ENCODE peak calls at places on chromosome 13, in six cellular contexts. One of them, this sample, is unnamed.

GRCh38 chr13:38570706-38571105 is 116.2 kb upstream of the FREM2 start:
- DNase-seq in substantia nigra: no peak
- DNase-seq in activated T-helper 1 cell treated with anti-CD3 and anti-CD28 coated beads, Interleukin-12 subunit alpha, Interleukin-12 subunit beta, Interleukin-2, Interleukin-4 antibody, amounts not matched to agents 30 ng/mL and 10 ng/mL and 1 ng/mL, durations not matched to agents 14 hours and 24 hours and 36 hours: no peak
- DNase-seq in NCI-H1092 treated with DMSO at 0.1 percent for 48 hours: no peak
- DNase-seq in effector CD4-positive, alpha-beta T cell: no peak
- DNase-seq in stimulated activated CD4-positive, alpha-beta T cell treated with anti-CD3 and anti-CD28 coated beads, Interleukin-15, amount 100 ng/mL, for 1 hour: no peak
- DNase-seq in this sample: no peak

GRCh38 chr13:27619711-27620376 is 485 bp downstream of the LNX2 start:
- DNase-seq in effector CD4-positive, alpha-beta T cell: peak
- DNase-seq in stimulated activated CD4-positive, alpha-beta T cell treated with anti-CD3 and anti-CD28 coated beads, Interleukin-15, amount 100 ng/mL, for 1 hour: peak
- DNase-seq in NCI-H1092 treated with DMSO at 0.1 percent for 48 hours: peak
- DNase-seq in activated T-helper 1 cell treated with anti-CD3 and anti-CD28 coated beads, Interleukin-12 subunit alpha, Interleukin-12 subunit beta, Interleukin-2, Interleukin-4 antibody, amounts not matched to agents 30 ng/mL and 10 ng/mL and 1 ng/mL, durations not matched to agents 14 hours and 24 hours and 36 hours: peak
- DNase-seq in substantia nigra: no peak
- DNase-seq in this sample: no peak

GRCh38 chr13:24004971-24005370 is 107.7 kb upstream of the C1QTNF9B start:
- DNase-seq in NCI-H1092 treated with DMSO at 0.1 percent for 48 hours: no peak
- DNase-seq in activated T-helper 1 cell treated with anti-CD3 and anti-CD28 coated beads, Interleukin-12 subunit alpha, Interleukin-12 subunit beta, Interleukin-2, Interleukin-4 antibody, amounts not matched to agents 30 ng/mL and 10 ng/mL and 1 ng/mL, durations not matched to agents 14 hours and 24 hours and 36 hours: no peak
- DNase-seq in stimulated activated CD4-positive, alpha-beta T cell treated with anti-CD3 and anti-CD28 coated beads, Interleukin-15, amount 100 ng/mL, for 1 hour: no peak
- DNase-seq in substantia nigra: no peak
- DNase-seq in effector CD4-positive, alpha-beta T cell: no peak
- DNase-seq in this sample: no peak

GRCh38 chr13:112750570-112750969 is 60.7 kb downstream of the ATP11A start:
- DNase-seq in activated T-helper 1 cell treated with anti-CD3 and anti-CD28 coated beads, Interleukin-12 subunit alpha, Interleukin-12 subunit beta, Interleukin-2, Interleukin-4 antibody, amounts not matched to agents 30 ng/mL and 10 ng/mL and 1 ng/mL, durations not matched to agents 14 hours and 24 hours and 36 hours: no peak
- DNase-seq in effector CD4-positive, alpha-beta T cell: no peak
- DNase-seq in stimulated activated CD4-positive, alpha-beta T cell treated with anti-CD3 and anti-CD28 coated beads, Interleukin-15, amount 100 ng/mL, for 1 hour: no peak
- DNase-seq in substantia nigra: no peak
- DNase-seq in NCI-H1092 treated with DMSO at 0.1 percent for 48 hours: no peak
- DNase-seq in this sample: no peak

GRCh38 chr13:75770164-75771145 is 134.3 kb downstream of the LMO7 start:
- DNase-seq in NCI-H1092 treated with DMSO at 0.1 percent for 48 hours: no peak
- DNase-seq in activated T-helper 1 cell treated with anti-CD3 and anti-CD28 coated beads, Interleukin-12 subunit alpha, Interleukin-12 subunit beta, Interleukin-2, Interleukin-4 antibody, amounts not matched to agents 30 ng/mL and 10 ng/mL and 1 ng/mL, durations not matched to agents 14 hours and 24 hours and 36 hours: no peak
- DNase-seq in stimulated activated CD4-positive, alpha-beta T cell treated with anti-CD3 and anti-CD28 coated beads, Interleukin-15, amount 100 ng/mL, for 1 hour: no peak
- DNase-seq in effector CD4-positive, alpha-beta T cell: no peak
- DNase-seq in substantia nigra: no peak
- DNase-seq in this sample: no peak

GRCh38 chr13:35005051-35005450 is 63.0 kb downstream of the NBEA start:
- DNase-seq in effector CD4-positive, alpha-beta T cell: no peak
- DNase-seq in activated T-helper 1 cell treated with anti-CD3 and anti-CD28 coated beads, Interleukin-12 subunit alpha, Interleukin-12 subunit beta, Interleukin-2, Interleukin-4 antibody, amounts not matched to agents 30 ng/mL and 10 ng/mL and 1 ng/mL, durations not matched to agents 14 hours and 24 hours and 36 hours: no peak
- DNase-seq in NCI-H1092 treated with DMSO at 0.1 percent for 48 hours: no peak
- DNase-seq in substantia nigra: no peak
- DNase-seq in stimulated activated CD4-positive, alpha-beta T cell treated with anti-CD3 and anti-CD28 coated beads, Interleukin-15, amount 100 ng/mL, for 1 hour: no peak
- DNase-seq in this sample: no peak

GRCh38 chr13:52036037-52036436 is 11.5 kb downstream of the UTP14C start:
- DNase-seq in substantia nigra: no peak
- DNase-seq in activated T-helper 1 cell treated with anti-CD3 and anti-CD28 coated beads, Interleukin-12 subunit alpha, Interleukin-12 subunit beta, Interleukin-2, Interleukin-4 antibody, amounts not matched to agents 30 ng/mL and 10 ng/mL and 1 ng/mL, durations not matched to agents 14 hours and 24 hours and 36 hours: no peak
- DNase-seq in effector CD4-positive, alpha-beta T cell: no peak
- DNase-seq in stimulated activated CD4-positive, alpha-beta T cell treated with anti-CD3 and anti-CD28 coated beads, Interleukin-15, amount 100 ng/mL, for 1 hour: no peak
- DNase-seq in NCI-H1092 treated with DMSO at 0.1 percent for 48 hours: no peak
- DNase-seq in this sample: no peak

GRCh38 chr13:31046711-31047279 is 114.3 kb downstream of the TEX26 start:
- DNase-seq in activated T-helper 1 cell treated with anti-CD3 and anti-CD28 coated beads, Interleukin-12 subunit alpha, Interleukin-12 subunit beta, Interleukin-2, Interleukin-4 antibody, amounts not matched to agents 30 ng/mL and 10 ng/mL and 1 ng/mL, durations not matched to agents 14 hours and 24 hours and 36 hours: no peak
- DNase-seq in substantia nigra: peak
- DNase-seq in effector CD4-positive, alpha-beta T cell: no peak
- DNase-seq in stimulated activated CD4-positive, alpha-beta T cell treated with anti-CD3 and anti-CD28 coated beads, Interleukin-15, amount 100 ng/mL, for 1 hour: no peak
- DNase-seq in NCI-H1092 treated with DMSO at 0.1 percent for 48 hours: peak
- DNase-seq in this sample: no peak

GRCh38 chr13:113329656-113330312 is 32.7 kb downstream of the LAMP1 start:
- DNase-seq in stimulated activated CD4-positive, alpha-beta T cell treated with anti-CD3 and anti-CD28 coated beads, Interleukin-15, amount 100 ng/mL, for 1 hour: no peak
- DNase-seq in NCI-H1092 treated with DMSO at 0.1 percent for 48 hours: no peak
- DNase-seq in effector CD4-positive, alpha-beta T cell: no peak
- DNase-seq in activated T-helper 1 cell treated with anti-CD3 and anti-CD28 coated beads, Interleukin-12 subunit alpha, Interleukin-12 subunit beta, Interleukin-2, Interleukin-4 antibody, amounts not matched to agents 30 ng/mL and 10 ng/mL and 1 ng/mL, durations not matched to agents 14 hours and 24 hours and 36 hours: no peak
- DNase-seq in substantia nigra: no peak
- DNase-seq in this sample: no peak

GRCh38 chr13:101988140-101988539 is 413.7 kb downstream of the FGF14 start:
- DNase-seq in substantia nigra: no peak
- DNase-seq in NCI-H1092 treated with DMSO at 0.1 percent for 48 hours: no peak
- DNase-seq in stimulated activated CD4-positive, alpha-beta T cell treated with anti-CD3 and anti-CD28 coated beads, Interleukin-15, amount 100 ng/mL, for 1 hour: no peak
- DNase-seq in effector CD4-positive, alpha-beta T cell: no peak
- DNase-seq in activated T-helper 1 cell treated with anti-CD3 and anti-CD28 coated beads, Interleukin-12 subunit alpha, Interleukin-12 subunit beta, Interleukin-2, Interleukin-4 antibody, amounts not matched to agents 30 ng/mL and 10 ng/mL and 1 ng/mL, durations not matched to agents 14 hours and 24 hours and 36 hours: no peak
- DNase-seq in this sample: no peak

GRCh38 chr13:81458211-81458610 is 1117.3 kb upstream of the SPRY2 start:
- DNase-seq in effector CD4-positive, alpha-beta T cell: no peak
- DNase-seq in activated T-helper 1 cell treated with anti-CD3 and anti-CD28 coated beads, Interleukin-12 subunit alpha, Interleukin-12 subunit beta, Interleukin-2, Interleukin-4 antibody, amounts not matched to agents 30 ng/mL and 10 ng/mL and 1 ng/mL, durations not matched to agents 14 hours and 24 hours and 36 hours: no peak
- DNase-seq in stimulated activated CD4-positive, alpha-beta T cell treated with anti-CD3 and anti-CD28 coated beads, Interleukin-15, amount 100 ng/mL, for 1 hour: no peak
- DNase-seq in substantia nigra: no peak
- DNase-seq in NCI-H1092 treated with DMSO at 0.1 percent for 48 hours: no peak
- DNase-seq in this sample: no peak

GRCh38 chr13:91348906-91349435 is 1.5 kb downstream of the MIR17HG start:
- DNase-seq in NCI-H1092 treated with DMSO at 0.1 percent for 48 hours: peak
- DNase-seq in substantia nigra: peak
- DNase-seq in stimulated activated CD4-positive, alpha-beta T cell treated with anti-CD3 and anti-CD28 coated beads, Interleukin-15, amount 100 ng/mL, for 1 hour: peak
- DNase-seq in activated T-helper 1 cell treated with anti-CD3 and anti-CD28 coated beads, Interleukin-12 subunit alpha, Interleukin-12 subunit beta, Interleukin-2, Interleukin-4 antibody, amounts not matched to agents 30 ng/mL and 10 ng/mL and 1 ng/mL, durations not matched to agents 14 hours and 24 hours and 36 hours: peak
- DNase-seq in effector CD4-positive, alpha-beta T cell: peak
- DNase-seq in this sample: peak

GRCh38 chr13:45361596-45362206 is 20.7 kb upstream of the TPT1 start:
- DNase-seq in NCI-H1092 treated with DMSO at 0.1 percent for 48 hours: no peak
- DNase-seq in substantia nigra: no peak
- DNase-seq in activated T-helper 1 cell treated with anti-CD3 and anti-CD28 coated beads, Interleukin-12 subunit alpha, Interleukin-12 subunit beta, Interleukin-2, Interleukin-4 antibody, amounts not matched to agents 30 ng/mL and 10 ng/mL and 1 ng/mL, durations not matched to agents 14 hours and 24 hours and 36 hours: no peak
- DNase-seq in stimulated activated CD4-positive, alpha-beta T cell treated with anti-CD3 and anti-CD28 coated beads, Interleukin-15, amount 100 ng/mL, for 1 hour: no peak
- DNase-seq in effector CD4-positive, alpha-beta T cell: no peak
- DNase-seq in this sample: no peak

GRCh38 chr13:98922306-98922705 is 55.6 kb downstream of the DOCK9 start:
- DNase-seq in effector CD4-positive, alpha-beta T cell: no peak
- DNase-seq in stimulated activated CD4-positive, alpha-beta T cell treated with anti-CD3 and anti-CD28 coated beads, Interleukin-15, amount 100 ng/mL, for 1 hour: no peak
- DNase-seq in activated T-helper 1 cell treated with anti-CD3 and anti-CD28 coated beads, Interleukin-12 subunit alpha, Interleukin-12 subunit beta, Interleukin-2, Interleukin-4 antibody, amounts not matched to agents 30 ng/mL and 10 ng/mL and 1 ng/mL, durations not matched to agents 14 hours and 24 hours and 36 hours: no peak
- DNase-seq in substantia nigra: no peak
- DNase-seq in NCI-H1092 treated with DMSO at 0.1 percent for 48 hours: no peak
- DNase-seq in this sample: no peak

GRCh38 chr13:108227651-108228272 is 9.6 kb downstream of the ABHD13 start:
- DNase-seq in activated T-helper 1 cell treated with anti-CD3 and anti-CD28 coated beads, Interleukin-12 subunit alpha, Interleukin-12 subunit beta, Interleukin-2, Interleukin-4 antibody, amounts not matched to agents 30 ng/mL and 10 ng/mL and 1 ng/mL, durations not matched to agents 14 hours and 24 hours and 36 hours: no peak
- DNase-seq in stimulated activated CD4-positive, alpha-beta T cell treated with anti-CD3 and anti-CD28 coated beads, Interleukin-15, amount 100 ng/mL, for 1 hour: no peak
- DNase-seq in NCI-H1092 treated with DMSO at 0.1 percent for 48 hours: no peak
- DNase-seq in effector CD4-positive, alpha-beta T cell: peak
- DNase-seq in substantia nigra: no peak
- DNase-seq in this sample: no peak

GRCh38 chr13:83941669-83942335 is 59.5 kb upstream of the SLITRK1 start:
- DNase-seq in NCI-H1092 treated with DMSO at 0.1 percent for 48 hours: no peak
- DNase-seq in substantia nigra: no peak
- DNase-seq in activated T-helper 1 cell treated with anti-CD3 and anti-CD28 coated beads, Interleukin-12 subunit alpha, Interleukin-12 subunit beta, Interleukin-2, Interleukin-4 antibody, amounts not matched to agents 30 ng/mL and 10 ng/mL and 1 ng/mL, durations not matched to agents 14 hours and 24 hours and 36 hours: no peak
- DNase-seq in stimulated activated CD4-positive, alpha-beta T cell treated with anti-CD3 and anti-CD28 coated beads, Interleukin-15, amount 100 ng/mL, for 1 hour: no peak
- DNase-seq in effector CD4-positive, alpha-beta T cell: no peak
- DNase-seq in this sample: no peak

GRCh38 chr13:25752957-25753540 is 298.8 kb downstream of the SHISA2 start:
- DNase-seq in NCI-H1092 treated with DMSO at 0.1 percent for 48 hours: peak
- DNase-seq in effector CD4-positive, alpha-beta T cell: no peak
- DNase-seq in activated T-helper 1 cell treated with anti-CD3 and anti-CD28 coated beads, Interleukin-12 subunit alpha, Interleukin-12 subunit beta, Interleukin-2, Interleukin-4 antibody, amounts not matched to agents 30 ng/mL and 10 ng/mL and 1 ng/mL, durations not matched to agents 14 hours and 24 hours and 36 hours: peak
- DNase-seq in substantia nigra: no peak
- DNase-seq in stimulated activated CD4-positive, alpha-beta T cell treated with anti-CD3 and anti-CD28 coated beads, Interleukin-15, amount 100 ng/mL, for 1 hour: no peak
- DNase-seq in this sample: no peak

GRCh38 chr13:24168980-24169379 is 8.5 kb downstream of the SPATA13 start:
- DNase-seq in NCI-H1092 treated with DMSO at 0.1 percent for 48 hours: no peak
- DNase-seq in stimulated activated CD4-positive, alpha-beta T cell treated with anti-CD3 and anti-CD28 coated beads, Interleukin-15, amount 100 ng/mL, for 1 hour: no peak
- DNase-seq in activated T-helper 1 cell treated with anti-CD3 and anti-CD28 coated beads, Interleukin-12 subunit alpha, Interleukin-12 subunit beta, Interleukin-2, Interleukin-4 antibody, amounts not matched to agents 30 ng/mL and 10 ng/mL and 1 ng/mL, durations not matched to agents 14 hours and 24 hours and 36 hours: no peak
- DNase-seq in effector CD4-positive, alpha-beta T cell: no peak
- DNase-seq in substantia nigra: no peak
- DNase-seq in this sample: no peak

GRCh38 chr13:48542581-48543341 is 9.9 kb upstream of the RCBTB2 start:
- DNase-seq in effector CD4-positive, alpha-beta T cell: no peak
- DNase-seq in activated T-helper 1 cell treated with anti-CD3 and anti-CD28 coated beads, Interleukin-12 subunit alpha, Interleukin-12 subunit beta, Interleukin-2, Interleukin-4 antibody, amounts not matched to agents 30 ng/mL and 10 ng/mL and 1 ng/mL, durations not matched to agents 14 hours and 24 hours and 36 hours: no peak
- DNase-seq in NCI-H1092 treated with DMSO at 0.1 percent for 48 hours: peak
- DNase-seq in substantia nigra: peak
- DNase-seq in stimulated activated CD4-positive, alpha-beta T cell treated with anti-CD3 and anti-CD28 coated beads, Interleukin-15, amount 100 ng/mL, for 1 hour: no peak
- DNase-seq in this sample: no peak

GRCh38 chr13:75792526-75793187 is 156.5 kb downstream of the LMO7 start:
- DNase-seq in activated T-helper 1 cell treated with anti-CD3 and anti-CD28 coated beads, Interleukin-12 subunit alpha, Interleukin-12 subunit beta, Interleukin-2, Interleukin-4 antibody, amounts not matched to agents 30 ng/mL and 10 ng/mL and 1 ng/mL, durations not matched to agents 14 hours and 24 hours and 36 hours: no peak
- DNase-seq in NCI-H1092 treated with DMSO at 0.1 percent for 48 hours: no peak
- DNase-seq in stimulated activated CD4-positive, alpha-beta T cell treated with anti-CD3 and anti-CD28 coated beads, Interleukin-15, amount 100 ng/mL, for 1 hour: no peak
- DNase-seq in effector CD4-positive, alpha-beta T cell: no peak
- DNase-seq in substantia nigra: no peak
- DNase-seq in this sample: no peak

GRCh38 chr13:101155920-101156319 is 260.4 kb downstream of the NALCN start:
- DNase-seq in activated T-helper 1 cell treated with anti-CD3 and anti-CD28 coated beads, Interleukin-12 subunit alpha, Interleukin-12 subunit beta, Interleukin-2, Interleukin-4 antibody, amounts not matched to agents 30 ng/mL and 10 ng/mL and 1 ng/mL, durations not matched to agents 14 hours and 24 hours and 36 hours: no peak
- DNase-seq in stimulated activated CD4-positive, alpha-beta T cell treated with anti-CD3 and anti-CD28 coated beads, Interleukin-15, amount 100 ng/mL, for 1 hour: no peak
- DNase-seq in effector CD4-positive, alpha-beta T cell: no peak
- DNase-seq in NCI-H1092 treated with DMSO at 0.1 percent for 48 hours: no peak
- DNase-seq in substantia nigra: no peak
- DNase-seq in this sample: no peak

GRCh38 chr13:71912524-71912923 is 45.5 kb upstream of the DACH1 start:
- DNase-seq in effector CD4-positive, alpha-beta T cell: no peak
- DNase-seq in stimulated activated CD4-positive, alpha-beta T cell treated with anti-CD3 and anti-CD28 coated beads, Interleukin-15, amount 100 ng/mL, for 1 hour: no peak
- DNase-seq in substantia nigra: no peak
- DNase-seq in NCI-H1092 treated with DMSO at 0.1 percent for 48 hours: no peak
- DNase-seq in activated T-helper 1 cell treated with anti-CD3 and anti-CD28 coated beads, Interleukin-12 subunit alpha, Interleukin-12 subunit beta, Interleukin-2, Interleukin-4 antibody, amounts not matched to agents 30 ng/mL and 10 ng/mL and 1 ng/mL, durations not matched to agents 14 hours and 24 hours and 36 hours: no peak
- DNase-seq in this sample: no peak

GRCh38 chr13:109712187-109712601 is 74.2 kb downstream of the IRS2 start:
- DNase-seq in NCI-H1092 treated with DMSO at 0.1 percent for 48 hours: no peak
- DNase-seq in effector CD4-positive, alpha-beta T cell: no peak
- DNase-seq in stimulated activated CD4-positive, alpha-beta T cell treated with anti-CD3 and anti-CD28 coated beads, Interleukin-15, amount 100 ng/mL, for 1 hour: no peak
- DNase-seq in activated T-helper 1 cell treated with anti-CD3 and anti-CD28 coated beads, Interleukin-12 subunit alpha, Interleukin-12 subunit beta, Interleukin-2, Interleukin-4 antibody, amounts not matched to agents 30 ng/mL and 10 ng/mL and 1 ng/mL, durations not matched to agents 14 hours and 24 hours and 36 hours: no peak
- DNase-seq in substantia nigra: no peak
- DNase-seq in this sample: no peak

GRCh38 chr13:29905845-29906244 is 55.4 kb upstream of the UBL3 start:
- DNase-seq in effector CD4-positive, alpha-beta T cell: no peak
- DNase-seq in NCI-H1092 treated with DMSO at 0.1 percent for 48 hours: no peak
- DNase-seq in stimulated activated CD4-positive, alpha-beta T cell treated with anti-CD3 and anti-CD28 coated beads, Interleukin-15, amount 100 ng/mL, for 1 hour: no peak
- DNase-seq in substantia nigra: no peak
- DNase-seq in activated T-helper 1 cell treated with anti-CD3 and anti-CD28 coated beads, Interleukin-12 subunit alpha, Interleukin-12 subunit beta, Interleukin-2, Interleukin-4 antibody, amounts not matched to agents 30 ng/mL and 10 ng/mL and 1 ng/mL, durations not matched to agents 14 hours and 24 hours and 36 hours: no peak
- DNase-seq in this sample: no peak

GRCh38 chr13:43346427-43346826 is 323.0 kb downstream of the DNAJC15 start:
- DNase-seq in effector CD4-positive, alpha-beta T cell: no peak
- DNase-seq in substantia nigra: no peak
- DNase-seq in stimulated activated CD4-positive, alpha-beta T cell treated with anti-CD3 and anti-CD28 coated beads, Interleukin-15, amount 100 ng/mL, for 1 hour: no peak
- DNase-seq in activated T-helper 1 cell treated with anti-CD3 and anti-CD28 coated beads, Interleukin-12 subunit alpha, Interleukin-12 subunit beta, Interleukin-2, Interleukin-4 antibody, amounts not matched to agents 30 ng/mL and 10 ng/mL and 1 ng/mL, durations not matched to agents 14 hours and 24 hours and 36 hours: no peak
- DNase-seq in NCI-H1092 treated with DMSO at 0.1 percent for 48 hours: no peak
- DNase-seq in this sample: no peak

GRCh38 chr13:44300895-44301638 is 72.6 kb upstream of the SERP2 start:
- DNase-seq in NCI-H1092 treated with DMSO at 0.1 percent for 48 hours: peak
- DNase-seq in stimulated activated CD4-positive, alpha-beta T cell treated with anti-CD3 and anti-CD28 coated beads, Interleukin-15, amount 100 ng/mL, for 1 hour: peak
- DNase-seq in substantia nigra: no peak
- DNase-seq in activated T-helper 1 cell treated with anti-CD3 and anti-CD28 coated beads, Interleukin-12 subunit alpha, Interleukin-12 subunit beta, Interleukin-2, Interleukin-4 antibody, amounts not matched to agents 30 ng/mL and 10 ng/mL and 1 ng/mL, durations not matched to agents 14 hours and 24 hours and 36 hours: no peak
- DNase-seq in effector CD4-positive, alpha-beta T cell: no peak
- DNase-seq in this sample: no peak

GRCh38 chr13:110018009-110018408 is 231.6 kb upstream of the IRS2 start:
- DNase-seq in stimulated activated CD4-positive, alpha-beta T cell treated with anti-CD3 and anti-CD28 coated beads, Interleukin-15, amount 100 ng/mL, for 1 hour: no peak
- DNase-seq in NCI-H1092 treated with DMSO at 0.1 percent for 48 hours: no peak
- DNase-seq in substantia nigra: no peak
- DNase-seq in activated T-helper 1 cell treated with anti-CD3 and anti-CD28 coated beads, Interleukin-12 subunit alpha, Interleukin-12 subunit beta, Interleukin-2, Interleukin-4 antibody, amounts not matched to agents 30 ng/mL and 10 ng/mL and 1 ng/mL, durations not matched to agents 14 hours and 24 hours and 36 hours: no peak
- DNase-seq in effector CD4-positive, alpha-beta T cell: no peak
- DNase-seq in this sample: no peak